ENCODE peak calls at places on chromosomes 5 and 9, in five cellular contexts. C is kidney tubule cell, I is putamen, N is ovary, R is hepatocyte. Z is an unnamed sample.

GRCh38 chr5:151699071-151699901 is 12.6 kb upstream of the SPARC start:
- DNase-seq in R (peak), N (peak), I (no peak), C (peak), Z (no peak)

GRCh38 chr9:113255431-113255830 is 19.9 kb downstream of the CDC26 start:
- DNase-seq in I (no peak), C (no peak), R (no peak), N (no peak), Z (no peak)

GRCh38 chr9:110599468-110599867 is 19.9 kb upstream of the SVEP1 start:
- DNase-seq in I (no peak), C (peak), N (no peak), R (peak), Z (no peak)

GRCh38 chr9:105413486-105414068 is 34.3 kb upstream of the FSD1L start:
- DNase-seq in N (no peak), R (peak), I (peak), C (peak), Z (no peak)

GRCh38 chr9:122900791-122901190 is 4.4 kb downstream of the RC3H2 start:
- DNase-seq in R (no peak), N (no peak), C (peak), I (no peak), Z (peak)

GRCh38 chr9:90612957-90613356 is 29.7 kb downstream of the DIRAS2 start:
- DNase-seq in C (no peak), I (no peak), R (no peak), N (no peak), Z (no peak)

GRCh38 chr5:95709967-95710650 is 21.0 kb upstream of the RHOBTB3 start:
- DNase-seq in I (no peak), N (peak), C (peak), R (peak), Z (no peak)

GRCh38 chr9:113523421-113524141 is 60.1 kb downstream of the RGS3 start:
- DNase-seq in N (peak), C (no peak), R (peak), I (no peak), Z (peak)

GRCh38 chr5:132825824-132826391 is 4.5 kb downstream of the SHROOM1 start:
- DNase-seq in C (no peak), N (no peak), I (no peak), R (no peak), Z (no peak)

GRCh38 chr5:6733411-6734242 is 20.4 kb downstream of the TENT4A start:
- DNase-seq in R (no peak), N (peak), I (no peak), C (no peak), Z (no peak)

GRCh38 chr5:97425511-97425910 is 242.5 kb upstream of the RIOK2 start:
- DNase-seq in N (no peak), C (no peak), I (no peak), R (no peak), Z (peak)